ENCODE peak calls at places on chromosome 13, in seven cellular contexts. One of them, this sample, is unnamed.

GRCh38 chr13:77522444-77522843 is 13.1 kb upstream of the SCEL start:
- DNase-seq in heart left ventricle: no peak
- DNase-seq in choroid plexus epithelial cell: no peak
- DNase-seq in cardiac muscle cell: no peak
- DNase-seq in fibroblast of the aortic adventitia: no peak
- DNase-seq in mesothelial cell of epicardium: no peak
- DNase-seq in Calu3: no peak
- DNase-seq in this sample: no peak

GRCh38 chr13:77918391-77919261 is at the start of gene EDNRB:
- DNase-seq in heart left ventricle: peak
- DNase-seq in choroid plexus epithelial cell: peak
- DNase-seq in cardiac muscle cell: peak
- DNase-seq in fibroblast of the aortic adventitia: peak
- DNase-seq in mesothelial cell of epicardium: no peak
- DNase-seq in Calu3: no peak
- DNase-seq in this sample: no peak

GRCh38 chr13:87827479-87827878 is 156.3 kb downstream of the SLITRK5 start:
- DNase-seq in heart left ventricle: no peak
- DNase-seq in choroid plexus epithelial cell: no peak
- DNase-seq in cardiac muscle cell: no peak
- DNase-seq in fibroblast of the aortic adventitia: no peak
- DNase-seq in mesothelial cell of epicardium: no peak
- DNase-seq in Calu3: no peak
- DNase-seq in this sample: no peak

GRCh38 chr13:79085021-79085420 is 321.0 kb downstream of the RBM26 start:
- DNase-seq in heart left ventricle: no peak
- DNase-seq in choroid plexus epithelial cell: no peak
- DNase-seq in cardiac muscle cell: no peak
- DNase-seq in fibroblast of the aortic adventitia: no peak
- DNase-seq in mesothelial cell of epicardium: no peak
- DNase-seq in Calu3: no peak
- DNase-seq in this sample: no peak

GRCh38 chr13:37127706-37128241 is 22.3 kb upstream of the CSNK1A1L start:
- DNase-seq in heart left ventricle: peak
- DNase-seq in choroid plexus epithelial cell: peak
- DNase-seq in cardiac muscle cell: no peak
- DNase-seq in fibroblast of the aortic adventitia: peak
- DNase-seq in mesothelial cell of epicardium: no peak
- DNase-seq in Calu3: no peak
- DNase-seq in this sample: no peak

GRCh38 chr13:54373211-54373610 is 1344.6 kb downstream of the OLFM4 start:
- DNase-seq in heart left ventricle: no peak
- DNase-seq in choroid plexus epithelial cell: no peak
- DNase-seq in cardiac muscle cell: no peak
- DNase-seq in fibroblast of the aortic adventitia: no peak
- DNase-seq in mesothelial cell of epicardium: no peak
- DNase-seq in Calu3: no peak
- DNase-seq in this sample: no peak

GRCh38 chr13:98977568-98978270 is at the start of gene DOCK9:
- DNase-seq in heart left ventricle: peak
- DNase-seq in choroid plexus epithelial cell: peak
- DNase-seq in cardiac muscle cell: peak
- DNase-seq in fibroblast of the aortic adventitia: peak
- DNase-seq in mesothelial cell of epicardium: no peak
- DNase-seq in Calu3: peak
- DNase-seq in this sample: no peak

GRCh38 chr13:113917523-113918371 is 53.9 kb upstream of the GAS6 start:
- DNase-seq in heart left ventricle: no peak
- DNase-seq in choroid plexus epithelial cell: no peak
- DNase-seq in cardiac muscle cell: no peak
- DNase-seq in fibroblast of the aortic adventitia: no peak
- DNase-seq in mesothelial cell of epicardium: no peak
- DNase-seq in Calu3: no peak
- DNase-seq in this sample: no peak

GRCh38 chr13:60211548-60211947 is 47.8 kb upstream of the DIAPH3 start:
- DNase-seq in heart left ventricle: no peak
- DNase-seq in choroid plexus epithelial cell: no peak
- DNase-seq in cardiac muscle cell: no peak
- DNase-seq in fibroblast of the aortic adventitia: no peak
- DNase-seq in mesothelial cell of epicardium: no peak
- DNase-seq in Calu3: no peak
- DNase-seq in this sample: no peak

GRCh38 chr13:95456837-95457236 is 95.7 kb upstream of the CLDN10 start:
- DNase-seq in heart left ventricle: no peak
- DNase-seq in choroid plexus epithelial cell: no peak
- DNase-seq in cardiac muscle cell: no peak
- DNase-seq in fibroblast of the aortic adventitia: no peak
- DNase-seq in mesothelial cell of epicardium: no peak
- DNase-seq in Calu3: no peak
- DNase-seq in this sample: no peak

GRCh38 chr13:38376551-38376950 is 26.9 kb downstream of the UFM1 start:
- DNase-seq in heart left ventricle: no peak
- DNase-seq in choroid plexus epithelial cell: peak
- DNase-seq in cardiac muscle cell: no peak
- DNase-seq in fibroblast of the aortic adventitia: no peak
- DNase-seq in mesothelial cell of epicardium: no peak
- DNase-seq in Calu3: no peak
- DNase-seq in this sample: no peak

GRCh38 chr13:43239441-43239840 is 216.1 kb downstream of the DNAJC15 start:
- DNase-seq in heart left ventricle: no peak
- DNase-seq in choroid plexus epithelial cell: no peak
- DNase-seq in cardiac muscle cell: no peak
- DNase-seq in fibroblast of the aortic adventitia: no peak
- DNase-seq in mesothelial cell of epicardium: no peak
- DNase-seq in Calu3: no peak
- DNase-seq in this sample: no peak

GRCh38 chr13:20780318-20780717 is 6.6 kb upstream of the EEF1AKMT1 start:
- DNase-seq in heart left ventricle: no peak
- DNase-seq in choroid plexus epithelial cell: no peak
- DNase-seq in cardiac muscle cell: no peak
- DNase-seq in fibroblast of the aortic adventitia: no peak
- DNase-seq in mesothelial cell of epicardium: no peak
- DNase-seq in Calu3: no peak
- DNase-seq in this sample: no peak
- TF ChIP-seq CTCF in heart left ventricle: no peak
- TF ChIP-seq CTCF in choroid plexus epithelial cell: no peak
- TF ChIP-seq CTCF in cardiac muscle cell: no peak
- TF ChIP-seq CTCF in fibroblast of the aortic adventitia: no peak
- TF ChIP-seq CTCF in mesothelial cell of epicardium: no peak
- TF ChIP-seq CTCF in Calu3: no peak
- TF ChIP-seq CTCF in this sample: no peak

DNA sequence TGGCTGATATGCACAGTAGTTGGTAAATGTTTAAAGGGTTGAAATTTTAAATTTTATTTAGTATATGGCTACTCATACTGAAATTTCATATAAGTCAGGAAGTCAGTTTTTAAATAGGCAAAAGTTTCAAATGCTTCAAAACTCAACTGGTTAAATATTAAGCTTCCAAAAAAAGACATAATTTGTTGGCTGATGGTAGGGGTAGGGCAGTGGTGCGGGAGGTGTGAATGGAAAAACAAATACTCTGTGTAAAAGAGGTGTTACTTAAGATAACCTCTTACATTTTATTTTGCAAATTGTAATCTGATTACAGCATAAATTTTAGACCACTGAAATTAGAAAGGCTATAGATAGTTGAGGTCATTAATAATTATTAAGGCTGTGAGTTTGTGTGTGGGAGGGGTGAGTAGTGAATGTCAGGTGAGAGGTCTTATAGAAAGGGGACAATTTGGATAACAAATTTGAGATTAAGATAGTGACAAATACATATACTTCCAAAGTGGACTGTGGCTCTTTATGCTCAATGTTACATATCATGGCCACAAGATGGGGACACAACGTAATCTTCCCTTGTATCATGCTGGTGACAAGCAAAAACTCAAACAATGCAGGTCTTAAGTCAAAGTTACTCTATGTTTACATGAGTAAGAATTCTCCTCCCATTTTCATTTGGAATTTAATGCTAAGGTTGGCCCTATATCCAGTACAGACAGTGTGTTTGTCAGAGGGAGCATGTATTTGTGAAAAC is 36.6 kb upstream of the OXGR1 start:
- DNase-seq in heart left ventricle: no peak
- DNase-seq in choroid plexus epithelial cell: peak
- DNase-seq in cardiac muscle cell: peak
- DNase-seq in fibroblast of the aortic adventitia: peak
- DNase-seq in mesothelial cell of epicardium: no peak
- DNase-seq in Calu3: no peak
- DNase-seq in this sample: peak
- TF ChIP-seq CTCF in heart left ventricle: peak
- TF ChIP-seq CTCF in choroid plexus epithelial cell: peak
- TF ChIP-seq CTCF in cardiac muscle cell: peak
- TF ChIP-seq CTCF in fibroblast of the aortic adventitia: peak
- TF ChIP-seq CTCF in mesothelial cell of epicardium: no peak
- TF ChIP-seq CTCF in Calu3: no peak
- TF ChIP-seq CTCF in this sample: no peak

GRCh38 chr13:89061821-89062220 is 1390.7 kb downstream of the SLITRK5 start:
- DNase-seq in heart left ventricle: no peak
- DNase-seq in choroid plexus epithelial cell: no peak
- DNase-seq in cardiac muscle cell: no peak
- DNase-seq in fibroblast of the aortic adventitia: no peak
- DNase-seq in mesothelial cell of epicardium: no peak
- DNase-seq in Calu3: no peak
- DNase-seq in this sample: no peak

GRCh38 chr13:89066868-89067466 is 1395.8 kb downstream of the SLITRK5 start:
- DNase-seq in heart left ventricle: no peak
- DNase-seq in choroid plexus epithelial cell: peak
- DNase-seq in cardiac muscle cell: peak
- DNase-seq in fibroblast of the aortic adventitia: peak
- DNase-seq in mesothelial cell of epicardium: no peak
- DNase-seq in Calu3: no peak
- DNase-seq in this sample: peak
- TF ChIP-seq CTCF in heart left ventricle: peak
- TF ChIP-seq CTCF in choroid plexus epithelial cell: peak
- TF ChIP-seq CTCF in cardiac muscle cell: peak
- TF ChIP-seq CTCF in fibroblast of the aortic adventitia: peak
- TF ChIP-seq CTCF in mesothelial cell of epicardium: peak
- TF ChIP-seq CTCF in Calu3: no peak
- TF ChIP-seq CTCF in this sample: no peak

GRCh38 chr13:109784590-109785140 is 1.7 kb downstream of the IRS2 start:
- DNase-seq in heart left ventricle: peak
- DNase-seq in choroid plexus epithelial cell: peak
- DNase-seq in cardiac muscle cell: peak
- DNase-seq in fibroblast of the aortic adventitia: peak
- DNase-seq in mesothelial cell of epicardium: peak
- DNase-seq in Calu3: peak
- DNase-seq in this sample: peak

GRCh38 chr13:109782066-109782822 is 4.1 kb downstream of the IRS2 start:
- DNase-seq in heart left ventricle: no peak
- DNase-seq in choroid plexus epithelial cell: no peak
- DNase-seq in cardiac muscle cell: no peak
- DNase-seq in fibroblast of the aortic adventitia: no peak
- DNase-seq in mesothelial cell of epicardium: no peak
- DNase-seq in Calu3: no peak
- DNase-seq in this sample: no peak

GRCh38 chr13:109783815-109784589 is 2.4 kb downstream of the IRS2 start:
- DNase-seq in heart left ventricle: no peak
- DNase-seq in choroid plexus epithelial cell: no peak
- DNase-seq in cardiac muscle cell: no peak
- DNase-seq in fibroblast of the aortic adventitia: no peak
- DNase-seq in mesothelial cell of epicardium: no peak
- DNase-seq in Calu3: no peak
- DNase-seq in this sample: peak

GRCh38 chr13:109782823-109783411 is 3.5 kb downstream of the IRS2 start:
- DNase-seq in heart left ventricle: no peak
- DNase-seq in choroid plexus epithelial cell: no peak
- DNase-seq in cardiac muscle cell: no peak
- DNase-seq in fibroblast of the aortic adventitia: no peak
- DNase-seq in mesothelial cell of epicardium: no peak
- DNase-seq in Calu3: no peak
- DNase-seq in this sample: no peak

DNA sequence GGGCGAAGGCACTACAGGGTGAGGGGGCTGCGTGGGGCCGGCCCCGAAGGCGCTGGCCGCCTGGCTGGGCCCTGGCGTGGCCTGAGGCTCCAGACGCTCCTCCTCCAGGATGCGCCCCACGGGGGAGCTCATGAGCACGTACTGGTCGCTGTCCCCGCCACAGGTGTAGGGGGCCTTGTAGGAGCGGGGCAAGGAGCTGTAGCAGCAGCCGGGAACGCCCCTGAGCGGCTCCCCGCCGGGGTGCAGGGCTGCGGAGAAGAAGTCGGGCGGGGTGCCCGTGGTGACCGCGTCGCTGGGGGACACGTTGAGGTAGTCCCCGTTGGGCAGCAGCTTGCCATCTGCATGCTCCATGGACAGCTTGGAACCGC is 3.0 kb downstream of the IRS2 start:
- DNase-seq in heart left ventricle: no peak
- DNase-seq in choroid plexus epithelial cell: no peak
- DNase-seq in cardiac muscle cell: no peak
- DNase-seq in fibroblast of the aortic adventitia: no peak
- DNase-seq in mesothelial cell of epicardium: no peak
- DNase-seq in Calu3: no peak
- DNase-seq in this sample: peak
- TF ChIP-seq CTCF in heart left ventricle: no peak
- TF ChIP-seq CTCF in choroid plexus epithelial cell: no peak
- TF ChIP-seq CTCF in cardiac muscle cell: no peak
- TF ChIP-seq CTCF in fibroblast of the aortic adventitia: no peak
- TF ChIP-seq CTCF in mesothelial cell of epicardium: no peak
- TF ChIP-seq CTCF in Calu3: no peak
- TF ChIP-seq CTCF in this sample: no peak

This sample was measured in GM20000.